ENCODE peak calls at places on chromosomes 4 and X, in six cellular contexts. F, Y, Q, E, R and W are unnamed samples.

GRCh38 chr4:26191353-26191752 is 129.5 kb upstream of the RBPJ start:
- DNase-seq in Q (no peak), F (no peak), E (no peak), Y (peak), R (no peak), W (no peak)

GRCh38 chr4:124890522-124890921 is 178.0 kb upstream of the ANKRD50 start:
- DNase-seq in E (no peak), Y (no peak), R (no peak), Q (peak), F (no peak), W (no peak)

GRCh38 chr4:148089624-148090023 is 352.6 kb downstream of the NR3C2 start:
- DNase-seq in R (no peak), F (no peak), E (no peak), Q (no peak), Y (no peak), W (no peak)

GRCh38 chr4:156779774-156780173 is 191.8 kb downstream of the PDGFC start:
- DNase-seq in R (no peak), E (peak), F (peak), Q (peak), Y (peak), W (no peak)

GRCh38 chr4:84503495-84504437 is 4.7 kb upstream of the NKX6-1 start:
- DNase-seq in Q (peak), F (peak), Y (peak), E (peak), R (peak), W (peak)

GRCh38 chr4:139453371-139454110 is 380 bp upstream of the RAB33B start:
- DNase-seq in F (peak), Y (peak), E (peak), Q (peak), R (peak), W (peak)

GRCh38 chr4:53189011-53189410 is 176.8 kb downstream of the SCFD2 start:
- DNase-seq in E (no peak), R (no peak), Y (peak), Q (peak), F (no peak), W (no peak)

GRCh38 chr4:165663411-165663810 is 209.6 kb upstream of the TLL1 start:
- DNase-seq in Y (no peak), F (no peak), Q (peak), R (no peak), E (no peak), W (no peak)

GRCh38 chr4:13483142-13484044 is 747 bp downstream of the RAB28 start:
- DNase-seq in E (peak), R (peak), Y (peak), Q (peak), F (peak), W (peak)

GRCh38 chrX:147962476-147962875 is 18.7 kb upstream of the FMR1NB start:
- DNase-seq in Q (no peak), E (no peak), R (no peak), Y (no peak), F (no peak), W (no peak)

GRCh38 chrX:129737921-129738320 is 858 bp upstream of the XPNPEP2 start:
- DNase-seq in E (no peak), Y (peak), R (no peak), F (no peak), Q (peak), W (peak)

GRCh38 chr4:38529189-38530115 is 134.5 kb upstream of the KLF3 start:
- DNase-seq in R (peak), Q (no peak), E (peak), F (peak), Y (no peak), W (no peak)

GRCh38 chrX:152913915-152914314 is 16.0 kb downstream of the ZNF185 start:
- DNase-seq in F (no peak), Y (no peak), E (no peak), R (no peak), Q (no peak), W (no peak)

GRCh38 chr4:118417325-118417724 is 64.5 kb upstream of the PRSS12 start:
- DNase-seq in E (no peak), Y (no peak), F (no peak), Q (peak), R (no peak), W (no peak)

GRCh38 chr4:25089058-25089763 is 58.5 kb upstream of the LGI2 start:
- DNase-seq in R (peak), E (no peak), Q (no peak), F (no peak), Y (no peak), W (no peak)

GRCh38 chr4:45944000-45944399 is 179.9 kb downstream of the GABRG1 start:
- DNase-seq in R (no peak), F (no peak), E (no peak), Y (no peak), Q (no peak), W (peak)

GRCh38 chr4:22238742-22239141 is 277.1 kb downstream of the ADGRA3 start:
- DNase-seq in E (no peak), Y (no peak), Q (no peak), R (no peak), F (peak), W (no peak)

GRCh38 chrX:119150163-119151135 is 22.8 kb upstream of the KIAA1210 start:
- DNase-seq in Y (no peak), E (no peak), R (no peak), Q (no peak), F (no peak), W (no peak)

GRCh38 chr4:151694819-151695730 is 65.7 kb downstream of the GATB start:
- DNase-seq in E (no peak), Y (peak), R (no peak), Q (no peak), F (no peak), W (no peak)

GRCh38 chrX:85111347-85111746 is 107.7 kb downstream of the APOOL start:
- DNase-seq in R (peak), E (peak), F (no peak), Q (peak), Y (no peak), W (peak)

GRCh38 chr4:72876946-72877345 is 192.6 kb downstream of the COX18 start:
- DNase-seq in Y (no peak), E (no peak), F (no peak), R (no peak), Q (no peak), W (no peak)

GRCh38 chrX:152917969-152918579 is 20.2 kb downstream of the ZNF185 start:
- DNase-seq in F (no peak), Q (no peak), E (no peak), R (no peak), Y (no peak), W (no peak)

GRCh38 chr4:173505924-173506779 is 23.9 kb downstream of the HAND2 start:
- DNase-seq in Q (peak), E (peak), R (peak), Y (peak), F (peak), W (peak)

GRCh38 chrX:53584891-53585290 is 101.6 kb downstream of the HUWE1 start:
- DNase-seq in E (no peak), R (no peak), Y (no peak), F (no peak), Q (no peak), W (no peak)

GRCh38 chr4:189202182-189202868 is 738.3 kb upstream of the FRG1 start:
- DNase-seq in F (peak), R (peak), Y (peak), E (no peak), Q (peak), W (peak)

GRCh38 chr4:112145820-112146813 is 863 bp downstream of the FAM241A start:
- DNase-seq in Q (peak), F (peak), R (peak), Y (peak), E (peak), W (peak)

GRCh38 chrX:130296743-130297142 is 28.0 kb upstream of the ZNF280C start:
- DNase-seq in E (peak), Y (peak), Q (peak), R (no peak), F (no peak), W (no peak)

GRCh38 chr4:174434455-174434854 is 87.8 kb downstream of the HPGD start:
- DNase-seq in Y (no peak), Q (no peak), R (no peak), F (no peak), E (no peak), W (no peak)

GRCh38 chr4:168919706-168920324 is 90.2 kb downstream of the CBR4 start:
- DNase-seq in E (no peak), Y (no peak), R (no peak), F (no peak), Q (no peak), W (no peak)

GRCh38 chrX:154470434-154470833 is 8.6 kb downstream of the LAGE3 start:
- DNase-seq in R (no peak), Q (no peak), Y (no peak), F (no peak), E (no peak), W (no peak)

GRCh38 chrX:17738002-17738713 is 865 bp downstream of the SCML1 start:
- DNase-seq in E (peak), R (no peak), F (peak), Y (peak), Q (peak), W (no peak)

GRCh38 chrX:154399527-154400368 is 1.6 kb downstream of the RPL10 start:
- DNase-seq in R (peak), E (no peak), F (no peak), Q (no peak), Y (no peak), W (peak)

GRCh38 chrX:155632424-155633100 is 19.8 kb upstream of the TMLHE start:
- DNase-seq in F (no peak), R (no peak), Y (peak), Q (peak), E (peak), W (no peak)

GRCh38 chrX:13790206-13791131 is 26.4 kb downstream of the GPM6B start:
- DNase-seq in E (no peak), F (no peak), Y (no peak), Q (peak), R (no peak), W (no peak)

GRCh38 chr4:90126805-90127204 is 389 bp upstream of the CCSER1 start:
- DNase-seq in R (no peak), Q (peak), F (peak), E (no peak), Y (peak), W (no peak)
- H3K4me2 ChIP-seq in R (no peak), Q (no peak), F (peak), E (peak), Y (peak), W (no peak)

GRCh38 chrX:8851487-8851886 is 50.3 kb upstream of the FAM9A start:
- DNase-seq in E (no peak), Y (no peak), F (no peak), Q (no peak), R (no peak), W (no peak)
- H3K4me2 ChIP-seq in E (no peak), Y (no peak), F (no peak), Q (no peak), R (no peak), W (no peak)

GRCh38 chr4:58502839-58503238 is 1392.7 kb upstream of the IGFBP7 start:
- DNase-seq in Y (no peak), F (no peak), Q (no peak), E (no peak), R (no peak), W (no peak)
- H3K4me2 ChIP-seq in Y (no peak), F (no peak), Q (no peak), E (no peak), R (no peak), W (no peak)

GRCh38 chr4:177308842-177309524 is 691 bp upstream of the NEIL3 start:
- DNase-seq in F (no peak), E (no peak), Q (no peak), R (no peak), Y (no peak), W (no peak)

GRCh38 chr4:177309525-177310371 is at the start of gene NEIL3:
- DNase-seq in E (peak), Q (peak), R (peak), Y (peak), F (peak), W (peak)

GRCh38 chr4:177308125-177308524 is 1.5 kb upstream of the NEIL3 start:
- DNase-seq in Q (peak), F (no peak), R (no peak), Y (peak), E (no peak), W (no peak)

GRCh38 chr4:177315767-177316490 is 6.3 kb downstream of the NEIL3 start:
- DNase-seq in F (no peak), R (no peak), E (no peak), Y (no peak), Q (peak), W (no peak)

DNA sequence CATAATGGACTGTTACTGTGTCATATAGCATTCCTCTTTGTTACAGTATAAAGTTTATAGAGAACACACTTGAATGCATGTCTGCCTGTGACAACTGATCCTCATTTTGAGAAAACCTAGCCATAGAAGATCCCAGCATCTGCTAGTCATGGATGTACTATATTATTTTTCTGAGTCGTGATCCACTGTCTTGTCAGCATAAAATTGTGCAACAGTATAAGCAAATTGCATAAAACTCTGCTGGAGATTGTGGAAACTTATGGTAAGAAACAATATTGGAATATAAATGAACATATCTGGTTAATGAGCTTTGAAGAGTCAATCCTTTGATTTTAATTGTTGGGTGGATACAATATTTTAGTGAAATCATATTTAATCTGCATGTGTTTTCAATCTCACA is 3.6 kb downstream of the NEIL3 start:
- DNase-seq in Y (peak), F (no peak), Q (peak), R (no peak), E (no peak), W (no peak)
- H3K4me2 ChIP-seq in Y (no peak), F (no peak), Q (peak), R (no peak), E (no peak), W (no peak)

GRCh38 chr4:153220709-153221367 is 16.6 kb downstream of the TRIM2 start:
- DNase-seq in Y (no peak), R (no peak), E (no peak), Q (peak), F (no peak), W (no peak)

GRCh38 chr4:153216546-153216945 is 12.3 kb downstream of the TRIM2 start:
- DNase-seq in Q (no peak), Y (no peak), E (no peak), F (no peak), R (no peak), W (no peak)

GRCh38 chr4:153218961-153219360 is 14.7 kb downstream of the TRIM2 start:
- DNase-seq in R (no peak), Y (no peak), F (no peak), Q (no peak), E (no peak), W (no peak)

GRCh38 chr4:153215976-153216375 is 11.7 kb downstream of the TRIM2 start:
- DNase-seq in F (no peak), E (no peak), Q (peak), Y (no peak), R (no peak), W (no peak)

DNA sequence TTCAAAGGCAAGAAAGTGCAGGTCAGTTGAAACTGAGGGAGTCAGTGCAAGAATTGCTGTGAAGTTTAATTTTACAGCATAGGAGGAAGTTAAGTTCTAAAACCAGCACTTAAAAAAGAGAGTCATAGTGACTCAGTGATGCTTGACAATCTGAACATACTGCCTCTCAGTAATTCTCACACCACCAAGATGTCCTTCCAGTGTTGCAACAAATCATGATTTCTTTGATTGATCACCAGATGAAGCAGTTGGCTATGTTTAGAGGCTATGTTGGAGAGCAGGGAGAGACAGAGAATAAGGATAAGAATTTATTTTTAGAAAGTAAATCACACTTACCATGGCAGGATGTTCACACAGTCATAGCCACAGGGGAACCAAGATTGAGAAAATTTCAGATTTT is 13.2 kb downstream of the TRIM2 start:
- DNase-seq in F (no peak), R (no peak), E (no peak), Q (peak), Y (peak), W (no peak)
- H3K4me2 ChIP-seq in F (no peak), R (no peak), E (no peak), Q (no peak), Y (no peak), W (no peak)

DNA sequence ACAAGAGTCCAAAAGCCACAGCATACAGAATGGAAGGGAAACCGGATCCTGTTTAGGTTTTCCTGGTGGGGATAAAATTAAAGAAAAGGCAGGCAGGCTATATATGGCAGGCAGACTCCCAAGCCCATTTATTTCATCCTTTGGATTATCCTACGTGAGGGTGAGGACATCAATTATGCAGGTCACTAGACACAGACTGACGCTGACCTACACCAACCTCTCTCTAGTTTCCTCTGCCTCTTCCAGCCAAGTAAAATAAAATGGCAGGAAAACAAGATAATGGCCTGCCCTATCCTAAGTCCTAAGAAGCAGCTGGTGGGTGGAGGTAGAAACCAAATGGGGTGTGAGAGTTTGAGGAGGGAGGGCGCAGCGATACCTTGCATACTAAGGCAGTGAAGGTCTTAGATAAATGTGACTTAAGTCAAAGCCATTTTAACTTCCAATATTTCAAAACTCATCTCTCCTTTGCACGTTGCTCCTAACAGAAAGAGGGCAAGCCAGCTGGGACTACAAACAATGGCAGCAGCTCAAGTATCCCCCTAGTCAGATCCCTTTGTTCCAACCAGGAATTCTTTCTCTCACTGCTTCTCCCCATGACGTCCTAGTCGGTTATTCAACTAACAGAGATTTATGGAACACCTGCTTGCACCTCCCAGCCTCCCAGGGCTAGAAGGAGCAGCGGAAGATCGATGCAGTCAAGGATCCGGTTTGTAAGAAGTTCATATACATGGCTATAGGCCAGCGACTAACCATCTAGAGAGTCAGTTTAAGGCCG is 72.8 kb downstream of the IRF2 start:
- DNase-seq in E (peak), R (no peak), F (peak), Q (no peak), Y (no peak), W (no peak)
- H3K4me2 ChIP-seq in E (no peak), R (no peak), F (no peak), Q (no peak), Y (no peak), W (no peak)